ENCODE peak calls at places on chromosomes 7 and 10, in ten cellular contexts. One of them, this sample, is unnamed.

GRCh38 chr7:105806592-105807266 is 69.7 kb downstream of the ATXN7L1 start:
- DNase-seq in type B pancreatic cell: no peak
- DNase-seq in NCI-H1105: no peak
- DNase-seq in kidney tubule cell: peak
- DNase-seq in HCEC 1CT: peak
- DNase-seq in stimulated activated CD4-positive, alpha-beta T cell treated with anti-CD3 and anti-CD28 coated beads, Interleukin-4, amount 100 ng/mL, for 24 hours: peak
- DNase-seq in heart right ventricle: no peak
- DNase-seq in adipocyte: peak
- DNase-seq in NCI-H1694: no peak
- DNase-seq in NCI-H460: no peak
- DNase-seq in this sample: no peak

GRCh38 chr7:135447783-135448182 is 62.1 kb downstream of the CNOT4 start:
- DNase-seq in type B pancreatic cell: no peak
- DNase-seq in NCI-H1105: peak
- DNase-seq in kidney tubule cell: no peak
- DNase-seq in HCEC 1CT: no peak
- DNase-seq in stimulated activated CD4-positive, alpha-beta T cell treated with anti-CD3 and anti-CD28 coated beads, Interleukin-4, amount 100 ng/mL, for 24 hours: no peak
- DNase-seq in heart right ventricle: no peak
- DNase-seq in adipocyte: no peak
- DNase-seq in NCI-H1694: no peak
- DNase-seq in NCI-H460: no peak
- DNase-seq in this sample: no peak

GRCh38 chr10:74977913-74978847 is 133.3 kb upstream of the SAMD8 start:
- DNase-seq in type B pancreatic cell: no peak
- DNase-seq in NCI-H1105: no peak
- DNase-seq in kidney tubule cell: no peak
- DNase-seq in HCEC 1CT: no peak
- DNase-seq in stimulated activated CD4-positive, alpha-beta T cell treated with anti-CD3 and anti-CD28 coated beads, Interleukin-4, amount 100 ng/mL, for 24 hours: peak
- DNase-seq in heart right ventricle: no peak
- DNase-seq in adipocyte: no peak
- DNase-seq in NCI-H1694: no peak
- DNase-seq in NCI-H460: no peak
- DNase-seq in this sample: no peak

GRCh38 chr10:97096327-97097153 is 89.2 kb downstream of the SLIT1 start:
- DNase-seq in type B pancreatic cell: no peak
- DNase-seq in NCI-H1105: no peak
- DNase-seq in kidney tubule cell: no peak
- DNase-seq in HCEC 1CT: no peak
- DNase-seq in stimulated activated CD4-positive, alpha-beta T cell treated with anti-CD3 and anti-CD28 coated beads, Interleukin-4, amount 100 ng/mL, for 24 hours: no peak
- DNase-seq in heart right ventricle: peak
- DNase-seq in adipocyte: no peak
- DNase-seq in NCI-H1694: peak
- DNase-seq in NCI-H460: no peak
- DNase-seq in this sample: no peak

GRCh38 chr10:132714906-132715790 is 70.8 kb downstream of the NKX6-2 start:
- DNase-seq in type B pancreatic cell: no peak
- DNase-seq in NCI-H1105: no peak
- DNase-seq in kidney tubule cell: no peak
- DNase-seq in HCEC 1CT: no peak
- DNase-seq in stimulated activated CD4-positive, alpha-beta T cell treated with anti-CD3 and anti-CD28 coated beads, Interleukin-4, amount 100 ng/mL, for 24 hours: no peak
- DNase-seq in heart right ventricle: peak
- DNase-seq in adipocyte: no peak
- DNase-seq in NCI-H1694: no peak
- DNase-seq in NCI-H460: no peak
- DNase-seq in this sample: no peak

GRCh38 chr7:53358301-53358700 is 322.9 kb downstream of the POM121L12 start:
- DNase-seq in type B pancreatic cell: no peak
- DNase-seq in NCI-H1105: no peak
- DNase-seq in kidney tubule cell: no peak
- DNase-seq in HCEC 1CT: no peak
- DNase-seq in stimulated activated CD4-positive, alpha-beta T cell treated with anti-CD3 and anti-CD28 coated beads, Interleukin-4, amount 100 ng/mL, for 24 hours: no peak
- DNase-seq in heart right ventricle: no peak
- DNase-seq in adipocyte: no peak
- DNase-seq in NCI-H1694: no peak
- DNase-seq in NCI-H460: no peak
- DNase-seq in this sample: no peak

GRCh38 chr7:28291559-28291958 is 111.0 kb upstream of the JAZF1 start:
- DNase-seq in type B pancreatic cell: no peak
- DNase-seq in NCI-H1105: no peak
- DNase-seq in kidney tubule cell: no peak
- DNase-seq in HCEC 1CT: no peak
- DNase-seq in stimulated activated CD4-positive, alpha-beta T cell treated with anti-CD3 and anti-CD28 coated beads, Interleukin-4, amount 100 ng/mL, for 24 hours: no peak
- DNase-seq in heart right ventricle: no peak
- DNase-seq in adipocyte: no peak
- DNase-seq in NCI-H1694: no peak
- DNase-seq in NCI-H460: no peak
- DNase-seq in this sample: no peak

GRCh38 chr7:44415047-44415446 is 75.4 kb downstream of the NUDCD3 start:
- DNase-seq in type B pancreatic cell: no peak
- DNase-seq in NCI-H1105: no peak
- DNase-seq in kidney tubule cell: peak
- DNase-seq in HCEC 1CT: peak
- DNase-seq in stimulated activated CD4-positive, alpha-beta T cell treated with anti-CD3 and anti-CD28 coated beads, Interleukin-4, amount 100 ng/mL, for 24 hours: no peak
- DNase-seq in heart right ventricle: no peak
- DNase-seq in adipocyte: peak
- DNase-seq in NCI-H1694: no peak
- DNase-seq in NCI-H460: no peak
- DNase-seq in this sample: no peak

GRCh38 chr7:129493555-129493954 is 8.8 kb upstream of the SMKR1 start:
- DNase-seq in type B pancreatic cell: no peak
- DNase-seq in NCI-H1105: no peak
- DNase-seq in kidney tubule cell: no peak
- DNase-seq in HCEC 1CT: peak
- DNase-seq in stimulated activated CD4-positive, alpha-beta T cell treated with anti-CD3 and anti-CD28 coated beads, Interleukin-4, amount 100 ng/mL, for 24 hours: no peak
- DNase-seq in heart right ventricle: no peak
- DNase-seq in adipocyte: peak
- DNase-seq in NCI-H1694: no peak
- DNase-seq in NCI-H460: no peak
- DNase-seq in this sample: no peak

GRCh38 chr10:124688889-124689670 is 55.1 kb downstream of the FAM53B start:
- DNase-seq in type B pancreatic cell: no peak
- DNase-seq in NCI-H1105: no peak
- DNase-seq in kidney tubule cell: no peak
- DNase-seq in HCEC 1CT: no peak
- DNase-seq in stimulated activated CD4-positive, alpha-beta T cell treated with anti-CD3 and anti-CD28 coated beads, Interleukin-4, amount 100 ng/mL, for 24 hours: peak
- DNase-seq in heart right ventricle: no peak
- DNase-seq in adipocyte: no peak
- DNase-seq in NCI-H1694: no peak
- DNase-seq in NCI-H460: peak
- DNase-seq in this sample: no peak